ENCODE peak calls at places on chromosome 2, in eight cellular contexts. S is IMR-90, Z is A549, X is SK-N-SH, D is K562, B is H1, N is HepG2, Q is GM12878. K is an unnamed sample.

GRCh38 chr2:158907926-158908462 is 60.4 kb upstream of the TANC1 start:
- DNase-seq in S (no peak), Z (no peak), X (no peak), D (no peak), B (no peak), N (no peak), Q (no peak), K (no peak)

GRCh38 chr2:3076848-3077735 is 300.5 kb downstream of the EIPR1 start:
- DNase-seq in S (no peak), Z (no peak), X (peak; percentile 59), D (no peak), B (no peak), N (no peak), Q (no peak), K (no peak)

GRCh38 chr2:101688266-101688665 is 9.2 kb upstream of the MAP4K4 start:
- DNase-seq in S (peak; percentile 50), Z (no peak), X (no peak), D (no peak), B (no peak), N (no peak), Q (no peak), K (no peak)

GRCh38 chr2:150480241-150480640 is 7.2 kb downstream of the RND3 start:
- DNase-seq in S (peak; percentile 81), Z (no peak), X (no peak), D (no peak), B (no peak), N (no peak), Q (no peak), K (no peak)

GRCh38 chr2:241372376-241372992 is 16.4 kb downstream of the FARP2 start:
- DNase-seq in S (no peak), Z (no peak), X (peak; percentile 42), D (no peak), B (no peak), N (no peak), Q (no peak), K (no peak)

GRCh38 chr2:190649035-190649797 is at the start of gene NAB1:
- DNase-seq in S (peak; percentile 44), Z (peak; percentile 52), X (peak; percentile 82), D (peak; percentile 35), B (no peak), N (peak; percentile 15), Q (no peak), K (peak; percentile 60)

GRCh38 chr2:228689049-228689448 is 507.6 kb upstream of the SPHKAP start:
- DNase-seq in S (no peak), Z (peak; percentile 6), X (peak; percentile 60), D (no peak), B (peak; percentile 38), N (no peak), Q (no peak), K (peak; percentile 73)

GRCh38 chr2:152466925-152467676 is 132.1 kb downstream of the FMNL2 start:
- DNase-seq in S (peak; percentile 45), Z (no peak), X (no peak), D (no peak), B (no peak), N (no peak), Q (peak; percentile 74), K (no peak)

GRCh38 chr2:26849056-26850001 is 1.4 kb downstream of the DPYSL5 start:
- DNase-seq in S (no peak), Z (no peak), X (peak; percentile 85), D (no peak), B (no peak), N (no peak), Q (no peak), K (peak; percentile 64)

GRCh38 chr2:33158482-33159003 is 211.8 kb downstream of the LTBP1 start:
- DNase-seq in S (peak; percentile 95), Z (no peak), X (no peak), D (no peak), B (no peak), N (no peak), Q (no peak), K (no peak)

GRCh38 chr2:222447144-222447543 is 22.8 kb downstream of the SGPP2 start:
- DNase-seq in S (no peak), Z (no peak), X (no peak), D (no peak), B (no peak), N (no peak), Q (no peak), K (no peak)

GRCh38 chr2:222451270-222451674 is 26.9 kb downstream of the SGPP2 start:
- DNase-seq in S (no peak), Z (no peak), X (no peak), D (no peak), B (no peak), N (no peak), Q (peak; percentile 77), K (no peak)

GRCh38 chr2:222450021-222450420 is 25.7 kb downstream of the SGPP2 start:
- DNase-seq in S (no peak), Z (no peak), X (no peak), D (no peak), B (no peak), N (no peak), Q (no peak), K (no peak)

GRCh38 chr2:222445226-222445625 is 20.9 kb downstream of the SGPP2 start:
- DNase-seq in S (no peak), Z (no peak), X (no peak), D (no peak), B (no peak), N (no peak), Q (no peak), K (no peak)

DNA sequence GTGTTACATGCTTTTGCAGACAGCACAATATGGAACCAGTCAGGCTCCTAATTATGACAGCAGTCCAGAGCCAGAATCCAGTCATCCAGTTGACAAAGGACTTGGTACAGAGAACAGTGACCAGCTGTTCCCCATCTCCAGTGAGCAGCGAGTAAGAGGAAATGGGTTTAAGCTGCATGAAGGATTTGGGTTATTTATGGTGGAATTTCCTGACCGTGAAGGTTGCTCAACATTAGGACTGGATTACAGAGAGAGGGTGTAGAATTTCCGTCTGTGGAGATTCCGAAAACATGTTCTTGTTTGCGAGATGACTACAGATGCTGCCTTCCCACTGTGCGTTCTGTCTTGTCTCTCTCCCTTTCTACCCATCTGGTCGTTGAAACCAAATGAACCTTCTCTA is 24.5 kb downstream of the SGPP2 start:
- DNase-seq in S (peak; percentile 44), Z (no peak), X (no peak), D (no peak), B (no peak), N (no peak), Q (no peak), K (no peak)
- TF ChIP-seq USF2 in S (no peak), Z (no peak), X (no peak), D (no peak), B (no peak), N (no peak), Q (no peak), K (no peak)

GRCh38 chr2:38116762-38117161 is 40.8 kb upstream of the CYP1B1 start:
- DNase-seq in S (peak; percentile 54), Z (peak; percentile 35), X (no peak), D (no peak), B (no peak), N (no peak), Q (no peak), K (no peak)
- TF ChIP-seq CTCF in S (no peak), Z (no peak), X (no peak), D (no peak), B (no peak), N (no peak), Q (no peak), K (no peak)

DNA sequence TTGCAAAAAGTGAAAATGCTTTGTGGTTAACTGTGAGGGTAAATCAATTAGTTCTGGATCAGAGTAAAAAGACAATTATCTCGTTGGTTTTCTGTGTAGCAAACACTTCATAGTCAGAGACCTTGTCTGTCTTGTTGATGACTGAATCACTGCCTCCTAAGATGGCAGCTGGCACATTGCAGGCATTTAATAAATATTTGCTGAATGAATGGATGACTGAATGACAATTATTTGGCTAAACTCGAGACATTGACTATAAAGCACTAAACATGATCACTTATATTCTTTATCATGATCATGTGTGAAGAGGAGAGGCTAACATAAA is 96.2 kb downstream of the MAIP1 start:
- DNase-seq in S (no peak), Z (no peak), X (no peak), D (no peak), B (no peak), N (no peak), Q (no peak), K (no peak)
- TF ChIP-seq USF2 in S (no peak), Z (no peak), X (no peak), D (no peak), B (no peak), N (no peak), Q (no peak), K (no peak)

DNA sequence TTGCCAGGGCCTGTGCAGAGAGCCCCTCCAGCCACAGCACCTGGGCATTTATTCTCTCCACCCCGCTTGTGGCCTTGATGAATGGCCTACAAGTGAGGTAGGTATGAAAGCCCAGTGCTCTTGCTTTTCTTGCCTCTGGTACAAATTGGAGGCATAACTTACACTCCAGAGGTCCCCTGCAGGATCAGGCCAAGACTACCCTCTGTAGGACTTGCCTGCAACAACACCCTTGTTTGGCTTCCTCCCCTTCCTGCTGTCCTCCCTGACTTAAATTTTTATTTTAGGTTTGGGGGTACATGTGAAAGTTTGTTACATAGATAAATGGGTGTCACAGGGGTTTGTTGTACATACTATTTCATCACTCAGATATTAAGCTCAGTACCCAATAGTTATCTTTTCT is 95.7 kb downstream of the CDC42EP3 start:
- DNase-seq in S (no peak), Z (no peak), X (no peak), D (no peak), B (no peak), N (no peak), Q (no peak), K (no peak)
- TF ChIP-seq CTCF in S (peak; percentile 33), Z (no peak), X (peak; percentile 31), D (peak; percentile 39), B (peak; percentile 3), N (peak; percentile 27), Q (peak; percentile 10), K (no peak)

GRCh38 chr2:118991554-118991953 is 49.6 kb downstream of the MARCO start:
- DNase-seq in S (no peak), Z (no peak), X (no peak), D (no peak), B (no peak), N (no peak), Q (no peak), K (no peak)
- TF ChIP-seq USF2 in S (no peak), Z (no peak), X (no peak), D (no peak), B (no peak), N (no peak), Q (no peak), K (no peak)